ENCODE peak calls at places on chromosomes 7 and 10, in seven cellular contexts. One of them, this sample, is unnamed.

GRCh38 chr7:100469227-100470044 is 5.4 kb upstream of the SPACDR start:
- DNase-seq in activated naive CD8-positive, alpha-beta T cell treated with anti-CD3 and anti-CD28 coated beads for 36 hours: peak; percentile 77
- DNase-seq in GM12865: peak; percentile 83
- DNase-seq in AG08395: peak; percentile 91
- DNase-seq in neuronal stem cell: peak; percentile 77
- DNase-seq in caudate nucleus: peak; percentile 79
- DNase-seq in dorsolateral prefrontal cortex: peak; percentile 87
- DNase-seq in this sample: peak; percentile 75

GRCh38 chr7:155457544-155458316 is at the start of gene EN2:
- DNase-seq in dorsolateral prefrontal cortex: no peak
- DNase-seq in caudate nucleus: no peak
- DNase-seq in neuronal stem cell: no peak
- DNase-seq in activated naive CD8-positive, alpha-beta T cell treated with anti-CD3 and anti-CD28 coated beads for 36 hours: no peak
- DNase-seq in GM12865: no peak
- DNase-seq in AG08395: no peak
- DNase-seq in this sample: no peak

GRCh38 chr10:88582806-88583583 is at the start of gene RNLS:
- DNase-seq in neuronal stem cell: peak; percentile 39
- DNase-seq in activated naive CD8-positive, alpha-beta T cell treated with anti-CD3 and anti-CD28 coated beads for 36 hours: peak; percentile 68
- DNase-seq in AG08395: peak; percentile 65
- DNase-seq in GM12865: peak; percentile 87
- DNase-seq in dorsolateral prefrontal cortex: peak; percentile 68
- DNase-seq in caudate nucleus: peak; percentile 89
- DNase-seq in this sample: no peak

GRCh38 chr7:153567426-153567825 is 484.8 kb upstream of the DPP6 start:
- DNase-seq in dorsolateral prefrontal cortex: no peak
- DNase-seq in AG08395: no peak
- DNase-seq in activated naive CD8-positive, alpha-beta T cell treated with anti-CD3 and anti-CD28 coated beads for 36 hours: no peak
- DNase-seq in GM12865: no peak
- DNase-seq in neuronal stem cell: no peak
- DNase-seq in caudate nucleus: no peak
- DNase-seq in this sample: no peak

GRCh38 chr7:50714851-50715250 is 67.8 kb downstream of the GRB10 start:
- DNase-seq in caudate nucleus: no peak
- DNase-seq in dorsolateral prefrontal cortex: no peak
- DNase-seq in neuronal stem cell: no peak
- DNase-seq in activated naive CD8-positive, alpha-beta T cell treated with anti-CD3 and anti-CD28 coated beads for 36 hours: no peak
- DNase-seq in GM12865: no peak
- DNase-seq in AG08395: no peak
- DNase-seq in this sample: no peak

GRCh38 chr7:13933106-13933505 is 56.4 kb downstream of the ETV1 start:
- DNase-seq in activated naive CD8-positive, alpha-beta T cell treated with anti-CD3 and anti-CD28 coated beads for 36 hours: no peak
- DNase-seq in caudate nucleus: no peak
- DNase-seq in dorsolateral prefrontal cortex: no peak
- DNase-seq in AG08395: no peak
- DNase-seq in GM12865: no peak
- DNase-seq in neuronal stem cell: no peak
- DNase-seq in this sample: no peak

GRCh38 chr10:118310822-118311221 is 31.3 kb downstream of the FAM204A start:
- DNase-seq in caudate nucleus: no peak
- DNase-seq in AG08395: peak; percentile 18
- DNase-seq in dorsolateral prefrontal cortex: no peak
- DNase-seq in GM12865: no peak
- DNase-seq in activated naive CD8-positive, alpha-beta T cell treated with anti-CD3 and anti-CD28 coated beads for 36 hours: no peak
- DNase-seq in neuronal stem cell: no peak
- DNase-seq in this sample: no peak

GRCh38 chr10:4849042-4849402 is 23.0 kb downstream of the AKR1E2 start:
- DNase-seq in dorsolateral prefrontal cortex: no peak
- DNase-seq in GM12865: no peak
- DNase-seq in AG08395: no peak
- DNase-seq in neuronal stem cell: no peak
- DNase-seq in caudate nucleus: no peak
- DNase-seq in activated naive CD8-positive, alpha-beta T cell treated with anti-CD3 and anti-CD28 coated beads for 36 hours: no peak
- DNase-seq in this sample: no peak

GRCh38 chr10:19488592-19489280 is 327.5 kb upstream of the PLXDC2 start:
- DNase-seq in GM12865: no peak
- DNase-seq in neuronal stem cell: peak; percentile 20
- DNase-seq in dorsolateral prefrontal cortex: peak; percentile 31
- DNase-seq in AG08395: no peak
- DNase-seq in caudate nucleus: peak; percentile 25
- DNase-seq in activated naive CD8-positive, alpha-beta T cell treated with anti-CD3 and anti-CD28 coated beads for 36 hours: peak; percentile 28
- DNase-seq in this sample: no peak

GRCh38 chr7:107788662-107789061 is 14.4 kb downstream of the SLC26A3 start:
- DNase-seq in dorsolateral prefrontal cortex: no peak
- DNase-seq in caudate nucleus: no peak
- DNase-seq in AG08395: no peak
- DNase-seq in neuronal stem cell: no peak
- DNase-seq in GM12865: no peak
- DNase-seq in activated naive CD8-positive, alpha-beta T cell treated with anti-CD3 and anti-CD28 coated beads for 36 hours: no peak
- DNase-seq in this sample: peak; percentile 8

GRCh38 chr10:60123668-60124067 is 217.3 kb upstream of the CCDC6 start:
- DNase-seq in caudate nucleus: no peak
- DNase-seq in dorsolateral prefrontal cortex: no peak
- DNase-seq in neuronal stem cell: no peak
- DNase-seq in activated naive CD8-positive, alpha-beta T cell treated with anti-CD3 and anti-CD28 coated beads for 36 hours: no peak
- DNase-seq in AG08395: no peak
- DNase-seq in GM12865: no peak
- DNase-seq in this sample: no peak

GRCh38 chr7:55534262-55534915 is 37.9 kb downstream of the VOPP1 start:
- DNase-seq in AG08395: peak; percentile 76
- DNase-seq in GM12865: peak; percentile 98
- DNase-seq in neuronal stem cell: no peak
- DNase-seq in caudate nucleus: no peak
- DNase-seq in activated naive CD8-positive, alpha-beta T cell treated with anti-CD3 and anti-CD28 coated beads for 36 hours: peak; percentile 81
- DNase-seq in dorsolateral prefrontal cortex: no peak
- DNase-seq in this sample: peak; percentile 96

GRCh38 chr7:141145630-141145982 is 71.7 kb downstream of the TMEM178B start:
- DNase-seq in neuronal stem cell: no peak
- DNase-seq in GM12865: no peak
- DNase-seq in activated naive CD8-positive, alpha-beta T cell treated with anti-CD3 and anti-CD28 coated beads for 36 hours: no peak
- DNase-seq in AG08395: no peak
- DNase-seq in dorsolateral prefrontal cortex: no peak
- DNase-seq in caudate nucleus: no peak
- DNase-seq in this sample: no peak

GRCh38 chr10:43482319-43483078 is 45.6 kb downstream of the ZNF487 start:
- DNase-seq in neuronal stem cell: no peak
- DNase-seq in AG08395: no peak
- DNase-seq in caudate nucleus: no peak
- DNase-seq in activated naive CD8-positive, alpha-beta T cell treated with anti-CD3 and anti-CD28 coated beads for 36 hours: no peak
- DNase-seq in GM12865: no peak
- DNase-seq in dorsolateral prefrontal cortex: no peak
- DNase-seq in this sample: no peak

GRCh38 chr7:112743811-112744210 is 46.4 kb downstream of the TMEM168 start:
- DNase-seq in neuronal stem cell: no peak
- DNase-seq in AG08395: no peak
- DNase-seq in caudate nucleus: no peak
- DNase-seq in dorsolateral prefrontal cortex: no peak
- DNase-seq in GM12865: no peak
- DNase-seq in activated naive CD8-positive, alpha-beta T cell treated with anti-CD3 and anti-CD28 coated beads for 36 hours: no peak
- DNase-seq in this sample: no peak

GRCh38 chr10:94992811-94993210 is 54.4 kb downstream of the CYP2C9 start:
- DNase-seq in GM12865: no peak
- DNase-seq in dorsolateral prefrontal cortex: no peak
- DNase-seq in caudate nucleus: no peak
- DNase-seq in AG08395: no peak
- DNase-seq in neuronal stem cell: no peak
- DNase-seq in activated naive CD8-positive, alpha-beta T cell treated with anti-CD3 and anti-CD28 coated beads for 36 hours: no peak
- DNase-seq in this sample: no peak

GRCh38 chr10:11901454-11902431 is 78.6 kb downstream of the PROSER2 start:
- DNase-seq in caudate nucleus: no peak
- DNase-seq in activated naive CD8-positive, alpha-beta T cell treated with anti-CD3 and anti-CD28 coated beads for 36 hours: no peak
- DNase-seq in GM12865: no peak
- DNase-seq in neuronal stem cell: no peak
- DNase-seq in dorsolateral prefrontal cortex: no peak
- DNase-seq in AG08395: no peak
- DNase-seq in this sample: no peak

GRCh38 chr7:142866361-142867096 is 11.7 kb downstream of the EPHB6 start:
- DNase-seq in caudate nucleus: no peak
- DNase-seq in GM12865: no peak
- DNase-seq in dorsolateral prefrontal cortex: no peak
- DNase-seq in neuronal stem cell: peak; percentile 11
- DNase-seq in AG08395: peak; percentile 25
- DNase-seq in activated naive CD8-positive, alpha-beta T cell treated with anti-CD3 and anti-CD28 coated beads for 36 hours: no peak
- DNase-seq in this sample: peak; percentile 29

GRCh38 chr7:68146970-68147369 is 1150.3 kb downstream of the TYW1 start:
- DNase-seq in caudate nucleus: no peak
- DNase-seq in dorsolateral prefrontal cortex: no peak
- DNase-seq in activated naive CD8-positive, alpha-beta T cell treated with anti-CD3 and anti-CD28 coated beads for 36 hours: no peak
- DNase-seq in neuronal stem cell: no peak
- DNase-seq in AG08395: no peak
- DNase-seq in GM12865: no peak
- DNase-seq in this sample: no peak

GRCh38 chr10:73873843-73874215 is 526 bp downstream of the CAMK2G start:
- DNase-seq in activated naive CD8-positive, alpha-beta T cell treated with anti-CD3 and anti-CD28 coated beads for 36 hours: no peak
- DNase-seq in neuronal stem cell: no peak
- DNase-seq in GM12865: peak; percentile 9
- DNase-seq in AG08395: no peak
- DNase-seq in caudate nucleus: peak; percentile 75
- DNase-seq in dorsolateral prefrontal cortex: no peak
- DNase-seq in this sample: no peak

GRCh38 chr7:16668049-16668858 is 22.3 kb downstream of the BZW2 start:
- DNase-seq in caudate nucleus: no peak
- DNase-seq in activated naive CD8-positive, alpha-beta T cell treated with anti-CD3 and anti-CD28 coated beads for 36 hours: no peak
- DNase-seq in AG08395: peak; percentile 95
- DNase-seq in GM12865: no peak
- DNase-seq in neuronal stem cell: no peak
- DNase-seq in dorsolateral prefrontal cortex: no peak
- DNase-seq in this sample: no peak

GRCh38 chr7:120856621-120857352 is 1.2 kb downstream of the TSPAN12 start:
- DNase-seq in AG08395: no peak
- DNase-seq in neuronal stem cell: peak; percentile 75
- DNase-seq in dorsolateral prefrontal cortex: no peak
- DNase-seq in caudate nucleus: no peak
- DNase-seq in activated naive CD8-positive, alpha-beta T cell treated with anti-CD3 and anti-CD28 coated beads for 36 hours: peak; percentile 9
- DNase-seq in GM12865: peak; percentile 95
- DNase-seq in this sample: no peak

GRCh38 chr7:925601-926000 is 28.9 kb downstream of the ADAP1 start:
- DNase-seq in caudate nucleus: peak; percentile 61
- DNase-seq in activated naive CD8-positive, alpha-beta T cell treated with anti-CD3 and anti-CD28 coated beads for 36 hours: peak; percentile 89
- DNase-seq in neuronal stem cell: no peak
- DNase-seq in AG08395: no peak
- DNase-seq in GM12865: no peak
- DNase-seq in dorsolateral prefrontal cortex: peak; percentile 52
- DNase-seq in this sample: no peak

GRCh38 chr7:151518781-151519044 is 982 bp downstream of the RHEB start:
- DNase-seq in GM12865: no peak
- DNase-seq in activated naive CD8-positive, alpha-beta T cell treated with anti-CD3 and anti-CD28 coated beads for 36 hours: no peak
- DNase-seq in caudate nucleus: no peak
- DNase-seq in AG08395: no peak
- DNase-seq in neuronal stem cell: no peak
- DNase-seq in dorsolateral prefrontal cortex: no peak
- DNase-seq in this sample: no peak

GRCh38 chr7:101179117-101179779 is 845 bp downstream of the NAT16 start:
- DNase-seq in dorsolateral prefrontal cortex: no peak
- DNase-seq in AG08395: no peak
- DNase-seq in GM12865: no peak
- DNase-seq in caudate nucleus: no peak
- DNase-seq in activated naive CD8-positive, alpha-beta T cell treated with anti-CD3 and anti-CD28 coated beads for 36 hours: no peak
- DNase-seq in neuronal stem cell: no peak
- DNase-seq in this sample: no peak

GRCh38 chr10:122706947-122707346 is 7.3 kb upstream of the C10orf120 start:
- DNase-seq in activated naive CD8-positive, alpha-beta T cell treated with anti-CD3 and anti-CD28 coated beads for 36 hours: no peak
- DNase-seq in neuronal stem cell: no peak
- DNase-seq in dorsolateral prefrontal cortex: no peak
- DNase-seq in GM12865: no peak
- DNase-seq in caudate nucleus: no peak
- DNase-seq in AG08395: no peak
- DNase-seq in this sample: no peak

GRCh38 chr10:119113805-119114732 is 10.2 kb downstream of the DENND10 start:
- DNase-seq in caudate nucleus: no peak
- DNase-seq in dorsolateral prefrontal cortex: no peak
- DNase-seq in neuronal stem cell: no peak
- DNase-seq in GM12865: no peak
- DNase-seq in AG08395: peak; percentile 85
- DNase-seq in activated naive CD8-positive, alpha-beta T cell treated with anti-CD3 and anti-CD28 coated beads for 36 hours: no peak
- DNase-seq in this sample: no peak

GRCh38 chr7:96538632-96539031 is 171.0 kb downstream of the SEM1 start:
- DNase-seq in caudate nucleus: no peak
- DNase-seq in dorsolateral prefrontal cortex: no peak
- DNase-seq in activated naive CD8-positive, alpha-beta T cell treated with anti-CD3 and anti-CD28 coated beads for 36 hours: no peak
- DNase-seq in neuronal stem cell: no peak
- DNase-seq in AG08395: no peak
- DNase-seq in GM12865: no peak
- DNase-seq in this sample: no peak

GRCh38 chr7:101590663-101591435 is 38.2 kb downstream of the MYL10 start:
- DNase-seq in AG08395: no peak
- DNase-seq in dorsolateral prefrontal cortex: no peak
- DNase-seq in GM12865: no peak
- DNase-seq in caudate nucleus: no peak
- DNase-seq in neuronal stem cell: no peak
- DNase-seq in activated naive CD8-positive, alpha-beta T cell treated with anti-CD3 and anti-CD28 coated beads for 36 hours: no peak
- DNase-seq in this sample: no peak

This sample was measured in OCI-LY7.